ENCODE peak calls at places on chromosomes 16 and 17, in nine cellular contexts. B, Z, C, X, O, E, P, N and G are unnamed samples.

GRCh38 chr16:23027386-23027785 is 121.9 kb downstream of the USP31 start:
- DNase-seq in B (no peak), Z (no peak), C (no peak), X (no peak), O (no peak), E (no peak), P (no peak), N (no peak), G (no peak)

GRCh38 chr17:42944211-42944610 is 20.0 kb downstream of the AARSD1 start:
- DNase-seq in B (no peak), Z (no peak), C (no peak), X (no peak), O (no peak), E (no peak), P (no peak), N (no peak), G (no peak)

GRCh38 chr16:14672403-14672971 is 21.6 kb downstream of the PLA2G10 start:
- DNase-seq in B (peak), Z (peak), C (no peak), X (no peak), O (no peak), E (no peak), P (no peak), N (no peak), G (no peak)

GRCh38 chr17:19757536-19758180 is 9.6 kb upstream of the ALDH3A1 start:
- DNase-seq in B (no peak), Z (no peak), C (no peak), X (no peak), O (no peak), E (no peak), P (no peak), N (no peak), G (no peak)

GRCh38 chr17:61362396-61362795 is 37.2 kb upstream of the TBX2 start:
- DNase-seq in B (no peak), Z (no peak), C (peak), X (no peak), O (no peak), E (no peak), P (no peak), N (no peak), G (no peak)

GRCh38 chr17:70804161-70804560 is 634.8 kb downstream of the KCNJ2 start:
- DNase-seq in B (no peak), Z (no peak), C (no peak), X (no peak), O (no peak), E (no peak), P (no peak), N (no peak), G (no peak)

GRCh38 chr17:80125656-80126448 is 21.1 kb downstream of the EIF4A3 start:
- DNase-seq in B (no peak), Z (peak), C (no peak), X (no peak), O (no peak), E (no peak), P (no peak), N (no peak), G (no peak)

GRCh38 chr17:5135726-5136579 is 20.1 kb downstream of the USP6 start:
- DNase-seq in B (no peak), Z (no peak), C (no peak), X (no peak), O (no peak), E (no peak), P (no peak), N (no peak), G (peak)

GRCh38 chr17:6195123-6195522 is 124.9 kb downstream of the WSCD1 start:
- DNase-seq in B (no peak), Z (no peak), C (peak), X (no peak), O (no peak), E (no peak), P (no peak), N (no peak), G (no peak)

GRCh38 chr17:29840884-29841283 is 89.1 kb downstream of the SSH2 start:
- DNase-seq in B (no peak), Z (no peak), C (no peak), X (no peak), O (no peak), E (no peak), P (no peak), N (no peak), G (no peak)

GRCh38 chr17:61594294-61594825 is 3.3 kb upstream of the NACA2 start:
- DNase-seq in B (no peak), Z (no peak), C (no peak), X (no peak), O (no peak), E (no peak), P (no peak), N (no peak), G (no peak)

GRCh38 chr17:57634713-57635465 is 110.2 kb downstream of the CCDC182 start:
- DNase-seq in B (no peak), Z (no peak), C (no peak), X (peak), O (no peak), E (no peak), P (no peak), N (no peak), G (no peak)

GRCh38 chr17:61482467-61482866 is 30.2 kb downstream of the TBX4 start:
- DNase-seq in B (no peak), Z (no peak), C (no peak), X (no peak), O (no peak), E (no peak), P (no peak), N (no peak), G (no peak)